ENCODE peak calls at places on chromosomes 16 and 17, in ten cellular contexts. W is EL, F is AML-193, S is HT1080, P is brain microvascular endothelial cell, J is cardiac fibroblast, C is NCI-H345, V is psoas muscle, Z is fibroblast of pulmonary artery, Y is transverse colon. N is an unnamed sample.

GRCh38 chr17:44599298-44600175 is 42.3 kb downstream of the FZD2 start:
- DNase-seq in W (peak), F (no peak), S (peak), P (peak), J (peak), C (peak), V (no peak), Z (peak), Y (peak), N (no peak)

GRCh38 chr16:84042879-84043485 is 387 bp upstream of the SLC38A8 start:
- DNase-seq in W (no peak), F (no peak), S (no peak), P (no peak), J (no peak), C (peak), V (no peak), Z (no peak), Y (no peak), N (no peak)

GRCh38 chr16:67413978-67414891 is 2.0 kb downstream of the ZDHHC1 start:
- DNase-seq in W (no peak), F (no peak), S (no peak), P (no peak), J (no peak), C (no peak), V (no peak), Z (no peak), Y (no peak), N (no peak)

GRCh38 chr16:18853694-18854093 is 52.3 kb upstream of the ARL6IP1 start:
- DNase-seq in W (no peak), F (no peak), S (no peak), P (no peak), J (no peak), C (no peak), V (no peak), Z (no peak), Y (no peak), N (no peak)

GRCh38 chr16:75181630-75182029 is 25.3 kb downstream of the CTRB2 start:
- DNase-seq in W (no peak), F (no peak), S (no peak), P (no peak), J (no peak), C (no peak), V (no peak), Z (no peak), Y (no peak), N (peak)

GRCh38 chr17:64009571-64010402 is 10.6 kb downstream of the ICAM2 start:
- DNase-seq in W (peak), F (peak), S (peak), P (no peak), J (peak), C (no peak), V (no peak), Z (peak), Y (no peak), N (peak)

GRCh38 chr16:61432421-61432820 is 603.8 kb downstream of the CDH8 start:
- DNase-seq in W (no peak), F (no peak), S (no peak), P (peak), J (peak), C (no peak), V (no peak), Z (peak), Y (no peak), N (peak)

GRCh38 chr17:80917716-80918560 is 73.7 kb upstream of the CHMP6 start:
- DNase-seq in W (no peak), F (no peak), S (no peak), P (no peak), J (no peak), C (no peak), V (peak), Z (no peak), Y (no peak), N (no peak)

GRCh38 chr16:66996324-66996982 is 8.1 kb downstream of the CES4A start:
- DNase-seq in W (peak), F (no peak), S (peak), P (peak), J (peak), C (no peak), V (peak), Z (peak), Y (no peak), N (no peak)

GRCh38 chr16:86899757-86900156 is 321.4 kb downstream of the FOXL1 start:
- DNase-seq in W (peak), F (no peak), S (peak), P (peak), J (peak), C (no peak), V (no peak), Z (peak), Y (no peak), N (no peak)

GRCh38 chr16:8887438-8887765 is 5.3 kb downstream of the LITAFD start:
- DNase-seq in W (no peak), F (no peak), S (no peak), P (no peak), J (no peak), C (no peak), V (no peak), Z (no peak), Y (no peak), N (no peak)

GRCh38 chr16:8998114-8998513 is 34.4 kb upstream of the USP7 start:
- DNase-seq in W (peak), F (no peak), S (no peak), P (peak), J (peak), C (no peak), V (no peak), Z (peak), Y (no peak), N (peak)

GRCh38 chr17:36849871-36850348 is 87.4 kb upstream of the LHX1 start:
- DNase-seq in W (peak), F (no peak), S (peak), P (peak), J (peak), C (no peak), V (no peak), Z (peak), Y (no peak), N (peak)

GRCh38 chr17:10757067-10757466 is 27.2 kb upstream of the TMEM220 start:
- DNase-seq in W (no peak), F (no peak), S (no peak), P (no peak), J (no peak), C (no peak), V (no peak), Z (no peak), Y (no peak), N (no peak)

GRCh38 chr16:55055262-55055661 is 124.6 kb downstream of the IRX5 start:
- DNase-seq in W (no peak), F (no peak), S (no peak), P (no peak), J (no peak), C (no peak), V (no peak), Z (no peak), Y (no peak), N (no peak)

GRCh38 chr17:76567634-76568432 is 17.8 kb downstream of the ST6GALNAC2 start:
- DNase-seq in W (no peak), F (peak), S (no peak), P (no peak), J (no peak), C (no peak), V (no peak), Z (no peak), Y (no peak), N (peak)

GRCh38 chr17:15945493-15946209 is 721 bp downstream of the ADORA2B start:
- DNase-seq in W (peak), F (no peak), S (no peak), P (no peak), J (peak), C (no peak), V (no peak), Z (no peak), Y (peak), N (no peak)

GRCh38 chr17:31427684-31428083 is 36.2 kb downstream of the RAB11FIP4 start:
- DNase-seq in W (no peak), F (no peak), S (no peak), P (no peak), J (no peak), C (no peak), V (no peak), Z (no peak), Y (no peak), N (no peak)

GRCh38 chr16:60945225-60945624 is 1091.0 kb downstream of the CDH8 start:
- DNase-seq in W (no peak), F (no peak), S (peak), P (no peak), J (no peak), C (no peak), V (no peak), Z (no peak), Y (no peak), N (peak)

GRCh38 chr16:57187508-57187854 is 1.4 kb downstream of the RSPRY1 start:
- DNase-seq in W (no peak), F (no peak), S (no peak), P (no peak), J (peak), C (no peak), V (no peak), Z (no peak), Y (no peak), N (no peak)

GRCh38 chr17:73841431-73842060 is 197.3 kb upstream of the SDK2 start:
- DNase-seq in W (no peak), F (no peak), S (no peak), P (no peak), J (no peak), C (peak), V (peak), Z (no peak), Y (peak), N (peak)

GRCh38 chr17:37648555-37648954 is 5.3 kb upstream of the DDX52 start:
- DNase-seq in W (peak), F (no peak), S (peak), P (peak), J (peak), C (no peak), V (no peak), Z (peak), Y (no peak), N (peak)

GRCh38 chr16:3618782-3619166 is 7.4 kb upstream of the SLX4 start:
- DNase-seq in W (peak), F (peak), S (peak), P (no peak), J (no peak), C (no peak), V (no peak), Z (no peak), Y (no peak), N (peak)

GRCh38 chr17:47708864-47709541 is 15.0 kb downstream of the TBKBP1 start:
- DNase-seq in W (no peak), F (no peak), S (no peak), P (no peak), J (peak), C (no peak), V (no peak), Z (peak), Y (no peak), N (no peak)

GRCh38 chr17:39980402-39981206 is at the start of gene PSMD3:
- DNase-seq in W (peak), F (peak), S (peak), P (peak), J (peak), C (peak), V (peak), Z (peak), Y (peak), N (peak)

GRCh38 chr16:56411123-56411522 is 14.2 kb downstream of the AMFR start:
- DNase-seq in W (no peak), F (no peak), S (no peak), P (no peak), J (no peak), C (no peak), V (no peak), Z (no peak), Y (no peak), N (no peak)

GRCh38 chr16:11236441-11236840 is 19.6 kb downstream of the SOCS1 start:
- DNase-seq in W (no peak), F (no peak), S (no peak), P (no peak), J (no peak), C (no peak), V (no peak), Z (no peak), Y (no peak), N (no peak)